ENCODE peak calls at places on chromosomes 13 and 19, in four cellular contexts. D is GM12878, U is K562, Y is HL-60. E is an unnamed sample.

GRCh38 chr13:18996221-18996620 is 185.4 kb downstream of the TUBA3C start:
- DNase-seq in U (no peak), D (no peak), Y (no peak), E (no peak)

GRCh38 chr19:5547881-5548280 is 19.9 kb downstream of the TINCR start:
- DNase-seq in D (no peak), U (peak), Y (no peak), E (no peak)

GRCh38 chr13:18964942-18965341 is 216.7 kb downstream of the TUBA3C start:
- DNase-seq in U (no peak), Y (no peak), D (no peak), E (no peak)

GRCh38 chr19:11538232-11539036 is at the start of gene CNN1:
- DNase-seq in Y (no peak), U (peak), D (no peak), E (no peak)

GRCh38 chr19:7507884-7508283 is 8.0 kb upstream of the ZNF358 start:
- DNase-seq in D (no peak), Y (no peak), U (peak), E (no peak)

GRCh38 chr13:98041081-98041820 is 87.8 kb downstream of the IPO5 start:
- DNase-seq in U (no peak), Y (no peak), D (no peak), E (no peak)

GRCh38 chr13:45446181-45446580 is 18.6 kb upstream of the COG3 start:
- DNase-seq in U (no peak), D (no peak), Y (no peak), E (no peak)

GRCh38 chr13:24922390-24923304 is 158.7 kb downstream of the RNF17 start:
- DNase-seq in Y (peak), U (peak), D (peak), E (peak)

GRCh38 chr13:113744197-113745000 is 14.6 kb upstream of the TMEM255B start:
- DNase-seq in U (no peak), D (no peak), Y (no peak), E (no peak)

GRCh38 chr13:22740264-22740663 is 440.5 kb upstream of the SGCG start:
- DNase-seq in U (peak), Y (no peak), D (no peak), E (no peak)

GRCh38 chr19:33464733-33465115 is 56.9 kb downstream of the PEPD start:
- DNase-seq in U (no peak), Y (no peak), D (no peak), E (no peak)

GRCh38 chr13:75226755-75227435 is 255.1 kb downstream of the TBC1D4 start:
- DNase-seq in Y (no peak), D (no peak), U (no peak), E (no peak)
- TF ChIP-seq SPI1 in Y (no peak), D (no peak), U (no peak), E (no peak)

DNA sequence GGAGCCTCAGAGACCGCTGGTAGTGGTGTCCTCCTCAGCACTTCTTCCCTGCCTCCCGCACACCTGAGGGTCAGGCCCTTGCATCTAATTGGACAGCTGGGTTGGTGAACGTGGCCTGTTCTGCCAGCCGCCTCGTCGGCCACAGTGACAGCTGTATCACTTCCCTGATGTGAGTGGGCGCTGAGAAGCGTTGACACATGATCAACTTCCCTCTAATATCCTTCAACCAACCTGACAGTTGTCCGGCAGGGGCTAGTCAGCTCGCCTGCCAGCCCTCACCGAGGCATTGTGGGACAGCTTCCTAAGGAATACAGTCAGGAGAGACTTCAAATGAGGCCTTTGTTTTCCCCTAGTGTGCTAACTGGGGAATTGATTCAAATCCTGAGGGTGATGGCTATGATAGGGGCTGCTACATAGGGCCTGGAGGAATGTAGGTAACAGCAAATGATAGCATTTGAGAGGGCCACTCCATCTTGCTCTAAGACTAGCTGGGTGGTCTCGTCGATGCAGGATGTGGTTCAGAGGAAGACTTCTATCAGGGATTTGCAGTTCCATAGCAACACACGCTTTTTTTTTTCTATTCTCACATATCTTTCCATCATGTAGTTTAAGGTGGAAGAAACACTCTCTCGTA is 230.8 kb downstream of the TSHZ3 start:
- DNase-seq in Y (no peak), U (no peak), D (no peak), E (no peak)
- TF ChIP-seq SPI1 in Y (no peak), U (no peak), D (no peak), E (no peak)

GRCh38 chr19:610801-611505 is 21.3 kb downstream of the HCN2 start:
- DNase-seq in D (no peak), U (peak), Y (no peak), E (peak)
- TF ChIP-seq SPI1 in D (no peak), U (no peak), Y (no peak), E (no peak)

DNA sequence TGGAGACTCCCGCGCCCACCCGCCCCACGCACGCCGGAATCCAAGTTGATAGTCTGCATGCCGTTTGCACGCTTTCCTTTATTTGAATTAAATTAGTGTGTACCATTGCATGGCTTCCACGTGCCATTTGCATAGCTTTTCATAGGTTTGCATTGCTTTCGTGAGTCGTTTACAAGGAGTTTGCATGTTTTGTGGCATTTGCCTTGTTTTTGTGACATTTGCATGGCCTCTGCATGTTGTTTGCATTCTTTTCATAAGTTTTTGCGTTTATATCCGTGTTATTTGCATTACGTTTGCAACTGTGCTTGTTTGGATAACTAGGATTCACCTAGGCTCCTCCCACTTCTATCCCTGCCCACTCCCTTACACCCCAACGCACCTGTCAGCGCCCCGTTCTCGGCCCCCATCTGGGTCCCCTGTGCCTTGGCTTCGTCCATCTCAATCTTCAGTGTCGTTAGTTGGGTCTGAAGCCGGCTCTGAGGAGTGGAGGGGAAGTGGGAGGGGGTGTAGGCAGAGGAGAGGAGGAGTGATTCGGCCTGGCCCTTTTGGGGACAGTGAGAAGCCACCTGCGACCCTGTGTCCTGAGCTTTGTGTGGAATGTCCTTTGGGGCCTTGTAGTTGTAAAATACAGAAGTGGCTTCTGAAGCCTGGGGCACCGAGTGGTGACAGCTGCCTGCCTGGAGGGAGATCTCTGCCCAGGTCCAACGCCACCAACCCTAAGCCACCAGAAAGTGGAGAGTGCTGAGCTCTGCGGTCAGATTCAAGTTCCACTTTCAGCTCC is 2.4 kb downstream of the CCDC194 start:
- DNase-seq in Y (peak), D (no peak), U (no peak), E (no peak)
- TF ChIP-seq SPI1 in Y (peak), D (peak), U (no peak), E (peak)

GRCh38 chr13:65336916-65337315 is 1893.2 kb downstream of the PCDH9 start:
- DNase-seq in D (no peak), Y (no peak), U (no peak), E (no peak)
- TF ChIP-seq SPI1 in D (no peak), Y (no peak), U (no peak), E (no peak)

GRCh38 chr19:56973713-56974553 is 133.4 kb upstream of the PEG3 start:
- DNase-seq in D (no peak), Y (no peak), U (no peak), E (no peak)
- TF ChIP-seq SPI1 in D (no peak), Y (no peak), U (no peak), E (no peak)